ENCODE peak calls at places on chromosomes 3 and 15, in seven cellular contexts. T is sigmoid colon; K is activated CD4-positive, CD25-positive, alpha-beta regulatory T cell; D is stimulated activated CD4-positive, alpha-beta T cell treated with anti-CD3 and anti-CD28 coated beads, Interleukin-15, amount 100 ng/mL, for 1 hour; O is GM23248; A is H9; X is activated CD4-positive, alpha-beta T cell treated with anti-CD3 and anti-CD28 coated beads for 24 hours. B is an unnamed sample.

GRCh38 chr3:61118830-61119229 is 132.4 kb downstream of the FHIT start:
- DNase-seq in T (no peak), K (no peak), D (no peak), O (no peak), A (no peak), X (no peak), B (no peak)

GRCh38 chr3:64554086-64554920 is 133.5 kb downstream of the ADAMTS9 start:
- DNase-seq in T (no peak), K (no peak), D (no peak), O (no peak), A (no peak), X (no peak), B (no peak)

GRCh38 chr3:128491900-128492352 is 1.1 kb downstream of the GATA2 start:
- DNase-seq in T (peak), K (no peak), D (no peak), O (no peak), A (peak), X (no peak), B (no peak)

GRCh38 chr3:25594007-25594502 is 70.7 kb downstream of the TOP2B start:
- DNase-seq in T (no peak), K (no peak), D (no peak), O (peak), A (no peak), X (no peak), B (no peak)

GRCh38 chr3:188950832-188951489 is 220.8 kb upstream of the TPRG1 start:
- DNase-seq in T (peak), K (no peak), D (no peak), O (peak), A (no peak), X (peak), B (peak)

GRCh38 chr15:29815000-29815704 is 7.1 kb downstream of the TJP1 start:
- DNase-seq in T (no peak), K (no peak), D (no peak), O (peak), A (no peak), X (no peak), B (no peak)

GRCh38 chr3:129618901-129619671 is 12.6 kb upstream of the PLXND1 start:
- DNase-seq in T (no peak), K (no peak), D (no peak), O (no peak), A (no peak), X (no peak), B (no peak)

GRCh38 chr3:3683261-3683660 is 116.0 kb upstream of the LRRN1 start:
- DNase-seq in T (no peak), K (no peak), D (no peak), O (no peak), A (no peak), X (no peak), B (no peak)

GRCh38 chr15:97521894-97522293 is 438.6 kb upstream of the ARRDC4 start:
- DNase-seq in T (peak), K (no peak), D (no peak), O (no peak), A (no peak), X (no peak), B (no peak)

B was measured in tibial nerve.